ENCODE peak calls at places on chromosomes 3 and 15, in six cellular contexts. Z is stromal cell of bone marrow; C is stimulated activated naive CD8-positive, alpha-beta T cell treated with anti-CD3 and anti-CD28 coated beads, Interleukin-15, Interleukin-2, amounts not matched to agents 100 U/mL and 50 U/mL, for 24 hours; I is mesenteric fat pad; A is GM04504; R is transverse colon. H is an unnamed sample.

GRCh38 chr3:95511915-95512314 is 1302.5 kb upstream of the EPHA6 start:
- DNase-seq in Z (no peak), C (no peak), I (no peak), A (no peak), R (no peak), H (no peak)

GRCh38 chr3:73418636-73419035 is 206.1 kb downstream of the PDZRN3 start:
- DNase-seq in Z (no peak), C (no peak), I (no peak), A (no peak), R (no peak), H (no peak)

GRCh38 chr3:123781571-123782275 is 102.4 kb downstream of the MYLK start:
- DNase-seq in Z (no peak), C (no peak), I (no peak), A (no peak), R (no peak), H (no peak)

GRCh38 chr3:194327030-194327413 is 24.1 kb downstream of the CPN2 start:
- DNase-seq in Z (no peak), C (no peak), I (no peak), A (no peak), R (no peak), H (no peak)

GRCh38 chr3:190747566-190747965 is 114.9 kb downstream of the GMNC start:
- DNase-seq in Z (no peak), C (no peak), I (no peak), A (no peak), R (no peak), H (peak)

GRCh38 chr3:12178091-12178820 is 19.5 kb upstream of the TIMP4 start:
- DNase-seq in Z (no peak), C (no peak), I (no peak), A (no peak), R (no peak), H (peak)

GRCh38 chr3:72563690-72564370 is 284.4 kb downstream of the SHQ1 start:
- DNase-seq in Z (no peak), C (no peak), I (no peak), A (no peak), R (no peak), H (no peak)

GRCh38 chr3:120170223-120170622 is 76.0 kb upstream of the GSK3B start:
- DNase-seq in Z (no peak), C (no peak), I (no peak), A (peak), R (no peak), H (no peak)

GRCh38 chr15:55789066-55789660 is 46.2 kb upstream of the PRTG start:
- DNase-seq in Z (no peak), C (peak), I (no peak), A (no peak), R (peak), H (no peak)

GRCh38 chr3:25344609-25345008 is 83.5 kb upstream of the RARB start:
- DNase-seq in Z (no peak), C (no peak), I (no peak), A (no peak), R (no peak), H (no peak)

GRCh38 chr15:56815247-56815646 is 81.9 kb upstream of the ZNF280D start:
- DNase-seq in Z (no peak), C (no peak), I (no peak), A (no peak), R (peak), H (no peak)

H was measured in hepatic stellate cell.